ENCODE peak calls at places on chromosomes 13 and 19, in five cellular contexts. J is breast epithelium, U is body of pancreas, I is IMR-90, H is transverse colon. R is an unnamed sample.

GRCh38 chr13:79987323-79987722 is 353.6 kb downstream of the SPRY2 start:
- DNase-seq in J (no peak), U (no peak), I (peak; percentile 22), H (no peak), R (no peak)

GRCh38 chr19:41911889-41912731 is 16.1 kb downstream of the ERFL start:
- DNase-seq in J (no peak), U (no peak), I (no peak), H (no peak), R (no peak)

GRCh38 chr19:41352609-41353465 is 885 bp downstream of the TGFB1 start:
- DNase-seq in J (no peak), U (peak; percentile 62), I (peak; percentile 44), H (peak; percentile 78), R (peak; percentile 32)

GRCh38 chr19:44846455-44847143 is 502 bp downstream of the NECTIN2 start:
- DNase-seq in J (no peak), U (no peak), I (no peak), H (peak; percentile 48), R (peak; percentile 38)

GRCh38 chr19:7744871-7745270 is 2.5 kb downstream of the CD209 start:
- DNase-seq in J (no peak), U (no peak), I (no peak), H (no peak), R (no peak)

GRCh38 chr13:103799028-103799427 is 732.8 kb upstream of the SLC10A2 start:
- DNase-seq in J (no peak), U (no peak), I (no peak), H (no peak), R (no peak)

GRCh38 chr13:20814224-20814910 is 40.6 kb upstream of the EEF1AKMT1 start:
- DNase-seq in J (peak; percentile 57), U (peak; percentile 83), I (peak; percentile 96), H (peak; percentile 60), R (peak; percentile 94)

GRCh38 chr13:21033866-21034601 is 27.4 kb downstream of the LATS2 start:
- DNase-seq in J (no peak), U (peak; percentile 83), I (no peak), H (no peak), R (peak; percentile 71)

GRCh38 chr19:33759356-33759755 is 37.3 kb upstream of the KCTD15 start:
- DNase-seq in J (no peak), U (no peak), I (no peak), H (no peak), R (no peak)

GRCh38 chr13:41054212-41054877 is 7.0 kb upstream of the WBP4 start:
- DNase-seq in J (no peak), U (peak; percentile 44), I (peak; percentile 64), H (peak; percentile 42), R (no peak)

GRCh38 chr19:50679177-50680125 is 30.2 kb downstream of the C19orf81 start:
- DNase-seq in J (peak; percentile 77), U (peak; percentile 78), I (peak; percentile 66), H (peak; percentile 77), R (peak; percentile 69)

GRCh38 chr13:104477256-104477655 is 1411.0 kb upstream of the SLC10A2 start:
- DNase-seq in J (no peak), U (no peak), I (no peak), H (no peak), R (no peak)

GRCh38 chr13:42968906-42969305 is 23.1 kb downstream of the EPSTI1 start:
- DNase-seq in J (peak; percentile 69), U (peak; percentile 39), I (no peak), H (peak; percentile 88), R (peak; percentile 57)

GRCh38 chr13:48235100-48235813 is 2.3 kb downstream of the ITM2B start:
- DNase-seq in J (no peak), U (peak; percentile 57), I (peak; percentile 25), H (peak; percentile 28), R (peak; percentile 63)

GRCh38 chr19:39941151-39941550 is 6.7 kb upstream of the FCGBP start:
- DNase-seq in J (no peak), U (no peak), I (no peak), H (no peak), R (no peak)

GRCh38 chr19:55614711-55615552 is 9.4 kb downstream of the ZNF784 start:
- DNase-seq in J (no peak), U (no peak), I (no peak), H (no peak), R (no peak)

GRCh38 chr13:97414392-97414791 is 19.6 kb upstream of the RAP2A start:
- DNase-seq in J (no peak), U (no peak), I (no peak), H (no peak), R (no peak)

GRCh38 chr13:27619711-27620376 is 485 bp downstream of the LNX2 start:
- DNase-seq in J (peak; percentile 54), U (no peak), I (peak; percentile 21), H (peak; percentile 57), R (peak; percentile 49)

GRCh38 chr19:3178377-3178972 is at the start of gene S1PR4:
- DNase-seq in J (no peak), U (no peak), I (no peak), H (peak; percentile 33), R (no peak)

GRCh38 chr19:35908010-35908441 is at the start of gene TYROBP:
- DNase-seq in J (no peak), U (peak; percentile 52), I (no peak), H (no peak), R (no peak)

GRCh38 chr13:42991892-42992584 is at the start of gene EPSTI1:
- DNase-seq in J (peak; percentile 53), U (peak; percentile 74), I (peak; percentile 74), H (peak; percentile 83), R (peak; percentile 64)

GRCh38 chr19:55158848-55159793 is 1.6 kb upstream of the TNNI3 start:
- DNase-seq in J (no peak), U (no peak), I (no peak), H (no peak), R (no peak)

GRCh38 chr13:102724923-102725322 is 30.1 kb upstream of the METTL21C start:
- DNase-seq in J (no peak), U (peak; percentile 5), I (peak; percentile 24), H (no peak), R (no peak)

GRCh38 chr13:81395368-81395767 is 1054.4 kb upstream of the SPRY2 start:
- DNase-seq in J (no peak), U (no peak), I (no peak), H (peak; percentile 66), R (no peak)

GRCh38 chr19:43634516-43634876 is 5.2 kb downstream of the CADM4 start:
- DNase-seq in J (no peak), U (no peak), I (no peak), H (no peak), R (no peak)

GRCh38 chr19:37251308-37252229 is 33.6 kb downstream of the ZNF383 start:
- DNase-seq in J (peak; percentile 89), U (peak; percentile 85), I (peak; percentile 97), H (peak; percentile 48), R (peak; percentile 95)

GRCh38 chr13:32669030-32669646 is 82.9 kb downstream of the PDS5B start:
- DNase-seq in J (no peak), U (peak; percentile 25), I (peak; percentile 67), H (no peak), R (no peak)

GRCh38 chr13:75749407-75749806 is 113.3 kb downstream of the LMO7 start:
- DNase-seq in J (no peak), U (no peak), I (peak; percentile 47), H (no peak), R (peak; percentile 23)

GRCh38 chr13:26254583-26255102 is 714 bp downstream of the CDK8 start:
- DNase-seq in J (peak; percentile 59), U (peak; percentile 68), I (peak; percentile 31), H (peak; percentile 69), R (peak; percentile 69)

GRCh38 chr13:31908696-31909386 is 122.7 kb upstream of the FRY start:
- DNase-seq in J (no peak), U (no peak), I (no peak), H (no peak), R (no peak)

GRCh38 chr19:51372649-51373504 is at the start of gene NKG7:
- DNase-seq in J (no peak), U (peak; percentile 32), I (no peak), H (no peak), R (no peak)

GRCh38 chr13:49262634-49263033 is 14.9 kb downstream of the CDADC1 start:
- DNase-seq in J (no peak), U (no peak), I (no peak), H (no peak), R (no peak)

GRCh38 chr19:34363094-34363493 is 1.9 kb upstream of the GPI start:
- DNase-seq in J (no peak), U (no peak), I (no peak), H (no peak), R (no peak)

GRCh38 chr19:18611327-18612050 is 1.2 kb upstream of the TMEM59L start:
- DNase-seq in J (no peak), U (no peak), I (no peak), H (no peak), R (no peak)

GRCh38 chr13:100946588-100946987 is 272.0 kb upstream of the TMTC4 start:
- DNase-seq in J (no peak), U (no peak), I (no peak), H (no peak), R (no peak)

GRCh38 chr19:3266792-3267469 is 42.5 kb downstream of the CELF5 start:
- DNase-seq in J (no peak), U (no peak), I (no peak), H (no peak), R (no peak)

GRCh38 chr19:28609944-28610343 is 603.0 kb downstream of the UQCRFS1 start:
- DNase-seq in J (no peak), U (no peak), I (no peak), H (no peak), R (no peak)

GRCh38 chr19:3671680-3672574 is 28.3 kb downstream of the PIP5K1C start:
- DNase-seq in J (no peak), U (no peak), I (peak; percentile 20), H (no peak), R (no peak)

GRCh38 chr19:38697641-38698071 is 46.6 kb downstream of the CAPN12 start:
- DNase-seq in J (no peak), U (no peak), I (no peak), H (no peak), R (no peak)
- H3K27ac ChIP-seq in J (peak overlapping the region; percentile 99), U (no peak overlapping the region), I (no peak overlapping the region), H (peak overlapping the region; percentile 94), R (peak overlapping the region; percentile 83)

GRCh38 chr13:50512602-50513527 is 330.6 kb downstream of the DLEU7 start:
- DNase-seq in J (no peak), U (peak; percentile 57), I (peak; percentile 61), H (peak; percentile 75), R (peak; percentile 70)
- H3K4me1 ChIP-seq in J (peaks cover 10% of the 10 kb centered on the region), U (peaks cover 30% of the 10 kb centered on the region), I (peaks cover 4% of the 10 kb centered on the region), H (peaks cover 42% of the 10 kb centered on the region), R (peaks cover 14% of the 10 kb centered on the region)

GRCh38 chr13:73171242-73171641 is 112.4 kb downstream of the KLF5 start:
- DNase-seq in J (no peak), U (no peak), I (no peak), H (peak; percentile 63), R (no peak)
- H3K27ac ChIP-seq in J (peak overlapping the region; percentile 40), U (no peak overlapping the region), I (no peak overlapping the region), H (peak overlapping the region; percentile 88), R (no peak overlapping the region)

GRCh38 chr13:111855786-111856185 is 211.2 kb upstream of the SOX1 start:
- DNase-seq in J (no peak), U (no peak), I (no peak), H (no peak), R (no peak)
- H3K4me1 ChIP-seq in J (no peaks in the 10 kb centered on the region), U (no peaks in the 10 kb centered on the region), I (no peaks in the 10 kb centered on the region), H (no peaks in the 10 kb centered on the region), R (no peaks in the 10 kb centered on the region)